ENCODE peak calls at places on chromosomes 12 and 14, in six cellular contexts. N is A549, V is H1, U is HepG2, W is K562, G is SK-N-SH. E is an unnamed sample.

GRCh38 chr12:44817687-44818086 is 58.4 kb downstream of the NELL2 start:
- DNase-seq in N (no peak), V (no peak), U (no peak), W (peak), G (no peak), E (no peak)

GRCh38 chr12:92398565-92399309 is 253.1 kb upstream of the BTG1 start:
- DNase-seq in N (no peak), V (no peak), U (no peak), W (no peak), G (no peak), E (no peak)

GRCh38 chr14:91366749-91367148 is 50.9 kb downstream of the CCDC88C start:
- DNase-seq in N (no peak), V (no peak), U (no peak), W (no peak), G (no peak), E (no peak)

GRCh38 chr14:63045234-63045611 is at the start of gene KCNH5:
- DNase-seq in N (peak), V (peak), U (no peak), W (no peak), G (peak), E (no peak)

GRCh38 chr14:102795060-102795925 is 18.0 kb downstream of the TRAF3 start:
- DNase-seq in N (peak), V (no peak), U (peak), W (no peak), G (no peak), E (no peak)

GRCh38 chr14:39175445-39176262 is 600 bp downstream of the PNN start:
- DNase-seq in N (peak), V (no peak), U (peak), W (peak), G (peak), E (no peak)

GRCh38 chr14:24483604-24484252 is 24.3 kb downstream of the CMA1 start:
- DNase-seq in N (no peak), V (no peak), U (no peak), W (no peak), G (no peak), E (no peak)

GRCh38 chr14:69093551-69094421 is 59.1 kb downstream of the DCAF5 start:
- DNase-seq in N (no peak), V (no peak), U (peak), W (no peak), G (no peak), E (no peak)

GRCh38 chr12:64744422-64745258 is 14.6 kb downstream of the GNS start:
- DNase-seq in N (peak), V (no peak), U (peak), W (no peak), G (no peak), E (no peak)

GRCh38 chr12:110758922-110759321 is 16.2 kb upstream of the PPP1CC start:
- DNase-seq in N (no peak), V (no peak), U (no peak), W (no peak), G (no peak), E (no peak)

GRCh38 chr14:91352696-91353692 is 64.6 kb downstream of the CCDC88C start:
- DNase-seq in N (no peak), V (no peak), U (no peak), W (no peak), G (no peak), E (no peak)

GRCh38 chr14:103546651-103547454 is 15.6 kb downstream of the BAG5 start:
- DNase-seq in N (peak), V (no peak), U (peak), W (peak), G (peak), E (no peak)

GRCh38 chr14:37124617-37125016 is 47.8 kb downstream of the SLC25A21 start:
- DNase-seq in N (no peak), V (peak), U (peak), W (no peak), G (no peak), E (no peak)

GRCh38 chr12:77130193-77130592 is 64.8 kb upstream of the E2F7 start:
- DNase-seq in N (no peak), V (no peak), U (no peak), W (no peak), G (no peak), E (no peak)

GRCh38 chr14:104856157-104856868 is 8.8 kb upstream of the CEP170B start:
- DNase-seq in N (no peak), V (no peak), U (no peak), W (no peak), G (no peak), E (no peak)

GRCh38 chr12:109760031-109760929 is 46.7 kb downstream of the FAM222A start:
- DNase-seq in N (no peak), V (no peak), U (peak), W (no peak), G (peak), E (no peak)

GRCh38 chr12:27769142-27769672 is 10.8 kb upstream of the KLHL42 start:
- DNase-seq in N (no peak), V (no peak), U (no peak), W (no peak), G (no peak), E (no peak)
- TF ChIP-seq CHD2 in N (no peak), V (no peak), U (no peak), W (no peak), G (no peak), E (no peak)

GRCh38 chr12:10210225-10210624 is 2.5 kb upstream of the GABARAPL1 start:
- DNase-seq in N (no peak), V (no peak), U (no peak), W (no peak), G (no peak), E (no peak)

GRCh38 chr12:10213168-10214130 is 772 bp downstream of the GABARAPL1 start:
- DNase-seq in N (peak), V (no peak), U (peak), W (peak), G (peak), E (no peak)

GRCh38 chr12:10212623-10213131 is at the start of gene GABARAPL1:
- DNase-seq in N (peak), V (no peak), U (peak), W (peak), G (peak), E (no peak)

GRCh38 chr12:10211975-10212622 is 578 bp upstream of the GABARAPL1 start:
- DNase-seq in N (peak), V (peak), U (peak), W (peak), G (peak), E (no peak)

GRCh38 chr12:10211101-10211974 is 1.3 kb upstream of the GABARAPL1 start:
- DNase-seq in N (no peak), V (no peak), U (no peak), W (no peak), G (no peak), E (no peak)
- TF ChIP-seq CHD2 in N (no peak), V (no peak), U (no peak), W (no peak), G (no peak), E (no peak)

GRCh38 chr12:129635003-129635685 is 268.7 kb downstream of the TMEM132D start:
- DNase-seq in N (no peak), V (no peak), U (no peak), W (no peak), G (no peak), E (no peak)
- TF ChIP-seq CHD2 in N (no peak), V (no peak), U (no peak), W (no peak), G (no peak), E (no peak)

DNA sequence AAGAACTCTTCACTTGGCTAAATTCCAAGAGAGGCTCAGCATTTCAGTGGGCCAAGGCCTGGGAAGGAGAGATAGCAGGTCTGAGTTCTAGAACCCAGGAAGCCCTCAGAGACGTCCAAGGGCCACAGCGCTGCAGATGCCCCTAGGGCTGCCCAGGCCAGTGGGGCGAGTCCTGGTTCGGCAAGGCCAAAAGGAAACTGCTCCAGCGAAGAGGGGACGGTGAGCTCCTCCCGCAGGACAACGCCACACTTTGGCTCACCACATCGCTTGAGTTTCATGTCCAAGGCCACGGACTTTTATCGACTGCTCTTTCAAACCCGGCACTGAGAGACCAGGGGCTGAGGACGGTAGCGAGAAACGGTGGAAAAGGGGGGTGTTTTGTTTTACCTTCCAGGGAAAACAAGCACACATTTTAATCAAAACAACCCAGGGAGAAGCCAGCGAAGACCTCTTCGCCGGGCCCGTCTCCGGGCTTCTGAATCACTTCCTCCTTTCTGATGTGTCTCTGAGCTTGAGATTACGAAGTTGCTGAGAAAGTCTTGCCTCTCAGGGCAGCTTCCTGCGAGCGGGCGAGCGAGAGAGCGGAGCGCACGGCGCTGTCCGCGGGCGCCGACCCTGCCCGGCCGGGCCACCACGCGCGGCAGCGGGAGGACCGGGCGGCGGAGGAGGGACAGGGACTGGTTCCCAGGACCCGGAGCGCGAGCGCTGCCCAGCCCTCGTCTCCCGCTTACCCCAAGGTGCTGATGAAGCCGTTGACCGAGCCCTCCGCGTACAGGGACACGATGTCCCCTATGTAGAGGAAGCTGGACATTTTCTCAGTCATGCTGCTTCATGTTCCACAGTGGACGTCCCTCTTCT is 806 bp downstream of the ITPR2 start:
- DNase-seq in N (peak), V (no peak), U (peak), W (peak), G (peak), E (no peak)
- TF ChIP-seq CHD2 in N (no peak), V (no peak), U (no peak), W (no peak), G (no peak), E (no peak)

GRCh38 chr12:84814664-84815245 is 97.8 kb downstream of the SLC6A15 start:
- DNase-seq in N (no peak), V (no peak), U (no peak), W (no peak), G (no peak), E (no peak)
- TF ChIP-seq CHD2 in N (no peak), V (no peak), U (no peak), W (no peak), G (no peak), E (no peak)

E was measured in GM12878.